ENCODE peak calls at places on chromosomes 6 and 20, in seven cellular contexts. One of them, this sample, is unnamed.

GRCh38 chr20:24746351-24746685 is 202.8 kb upstream of the CST7 start:
- DNase-seq in HFFc6: no peak
- DNase-seq in activated naive CD4-positive, alpha-beta T cell treated with anti-CD3 and anti-CD28 coated beads, Interleukin-2, amount 50 U/mL, for 16 hours: no peak
- DNase-seq in memory B cell: no peak
- DNase-seq in ACHN: no peak
- DNase-seq in anterior cingulate cortex: no peak
- DNase-seq in T-helper 9 cell: no peak
- DNase-seq in this sample: no peak

GRCh38 chr6:108565893-108566292 is 5.2 kb downstream of the FOXO3 start:
- DNase-seq in HFFc6: peak
- DNase-seq in activated naive CD4-positive, alpha-beta T cell treated with anti-CD3 and anti-CD28 coated beads, Interleukin-2, amount 50 U/mL, for 16 hours: no peak
- DNase-seq in memory B cell: peak
- DNase-seq in ACHN: no peak
- DNase-seq in anterior cingulate cortex: no peak
- DNase-seq in T-helper 9 cell: no peak
- DNase-seq in this sample: no peak

GRCh38 chr6:147808631-147809030 is 300.1 kb downstream of the SAMD5 start:
- DNase-seq in HFFc6: no peak
- DNase-seq in activated naive CD4-positive, alpha-beta T cell treated with anti-CD3 and anti-CD28 coated beads, Interleukin-2, amount 50 U/mL, for 16 hours: no peak
- DNase-seq in memory B cell: no peak
- DNase-seq in ACHN: no peak
- DNase-seq in anterior cingulate cortex: no peak
- DNase-seq in T-helper 9 cell: no peak
- DNase-seq in this sample: no peak

GRCh38 chr6:8192067-8192466 is 89.7 kb upstream of the EEF1E1 start:
- DNase-seq in HFFc6: no peak
- DNase-seq in activated naive CD4-positive, alpha-beta T cell treated with anti-CD3 and anti-CD28 coated beads, Interleukin-2, amount 50 U/mL, for 16 hours: no peak
- DNase-seq in memory B cell: no peak
- DNase-seq in ACHN: no peak
- DNase-seq in anterior cingulate cortex: no peak
- DNase-seq in T-helper 9 cell: no peak
- DNase-seq in this sample: no peak

GRCh38 chr6:72953901-72954494 is 271.3 kb downstream of the KHDC1L start:
- DNase-seq in HFFc6: no peak
- DNase-seq in activated naive CD4-positive, alpha-beta T cell treated with anti-CD3 and anti-CD28 coated beads, Interleukin-2, amount 50 U/mL, for 16 hours: no peak
- DNase-seq in memory B cell: no peak
- DNase-seq in ACHN: peak
- DNase-seq in anterior cingulate cortex: no peak
- DNase-seq in T-helper 9 cell: no peak
- DNase-seq in this sample: no peak

GRCh38 chr6:170025341-170026271 is 265.3 kb downstream of the DLL1 start:
- DNase-seq in HFFc6: no peak
- DNase-seq in activated naive CD4-positive, alpha-beta T cell treated with anti-CD3 and anti-CD28 coated beads, Interleukin-2, amount 50 U/mL, for 16 hours: peak
- DNase-seq in memory B cell: no peak
- DNase-seq in ACHN: no peak
- DNase-seq in anterior cingulate cortex: no peak
- DNase-seq in T-helper 9 cell: no peak
- DNase-seq in this sample: no peak

GRCh38 chr6:28159029-28159607 is 17.4 kb downstream of the ZKSCAN8 start:
- DNase-seq in HFFc6: no peak
- DNase-seq in activated naive CD4-positive, alpha-beta T cell treated with anti-CD3 and anti-CD28 coated beads, Interleukin-2, amount 50 U/mL, for 16 hours: no peak
- DNase-seq in memory B cell: no peak
- DNase-seq in ACHN: no peak
- DNase-seq in anterior cingulate cortex: no peak
- DNase-seq in T-helper 9 cell: no peak
- DNase-seq in this sample: no peak

GRCh38 chr6:124480021-124480430 is 482.2 kb upstream of the RNF217 start:
- DNase-seq in HFFc6: no peak
- DNase-seq in activated naive CD4-positive, alpha-beta T cell treated with anti-CD3 and anti-CD28 coated beads, Interleukin-2, amount 50 U/mL, for 16 hours: no peak
- DNase-seq in memory B cell: no peak
- DNase-seq in ACHN: no peak
- DNase-seq in anterior cingulate cortex: no peak
- DNase-seq in T-helper 9 cell: no peak
- DNase-seq in this sample: no peak

GRCh38 chr6:106739387-106739786 is 110.0 kb downstream of the QRSL1 start:
- DNase-seq in HFFc6: no peak
- DNase-seq in activated naive CD4-positive, alpha-beta T cell treated with anti-CD3 and anti-CD28 coated beads, Interleukin-2, amount 50 U/mL, for 16 hours: no peak
- DNase-seq in memory B cell: no peak
- DNase-seq in ACHN: peak
- DNase-seq in anterior cingulate cortex: peak
- DNase-seq in T-helper 9 cell: no peak
- DNase-seq in this sample: no peak

GRCh38 chr20:38109025-38109541 is 56.0 kb downstream of the TGM2 start:
- DNase-seq in HFFc6: no peak
- DNase-seq in activated naive CD4-positive, alpha-beta T cell treated with anti-CD3 and anti-CD28 coated beads, Interleukin-2, amount 50 U/mL, for 16 hours: no peak
- DNase-seq in memory B cell: no peak
- DNase-seq in ACHN: no peak
- DNase-seq in anterior cingulate cortex: no peak
- DNase-seq in T-helper 9 cell: no peak
- DNase-seq in this sample: no peak

GRCh38 chr6:31057426-31058003 is 47.2 kb downstream of the MUC22 start:
- DNase-seq in HFFc6: peak
- DNase-seq in activated naive CD4-positive, alpha-beta T cell treated with anti-CD3 and anti-CD28 coated beads, Interleukin-2, amount 50 U/mL, for 16 hours: no peak
- DNase-seq in memory B cell: no peak
- DNase-seq in ACHN: no peak
- DNase-seq in anterior cingulate cortex: no peak
- DNase-seq in T-helper 9 cell: no peak
- DNase-seq in this sample: no peak

GRCh38 chr6:136587527-136587926 is 37.3 kb upstream of the MAP7 start:
- DNase-seq in HFFc6: no peak
- DNase-seq in activated naive CD4-positive, alpha-beta T cell treated with anti-CD3 and anti-CD28 coated beads, Interleukin-2, amount 50 U/mL, for 16 hours: no peak
- DNase-seq in memory B cell: no peak
- DNase-seq in ACHN: no peak
- DNase-seq in anterior cingulate cortex: no peak
- DNase-seq in T-helper 9 cell: no peak
- DNase-seq in this sample: no peak

GRCh38 chr20:7151666-7152065 is 384.2 kb downstream of the BMP2 start:
- DNase-seq in HFFc6: no peak
- DNase-seq in activated naive CD4-positive, alpha-beta T cell treated with anti-CD3 and anti-CD28 coated beads, Interleukin-2, amount 50 U/mL, for 16 hours: no peak
- DNase-seq in memory B cell: no peak
- DNase-seq in ACHN: no peak
- DNase-seq in anterior cingulate cortex: no peak
- DNase-seq in T-helper 9 cell: no peak
- DNase-seq in this sample: no peak

GRCh38 chr20:37526238-37526838 is 1.3 kb downstream of the BLCAP start:
- DNase-seq in HFFc6: peak
- DNase-seq in activated naive CD4-positive, alpha-beta T cell treated with anti-CD3 and anti-CD28 coated beads, Interleukin-2, amount 50 U/mL, for 16 hours: no peak
- DNase-seq in memory B cell: peak
- DNase-seq in ACHN: peak
- DNase-seq in anterior cingulate cortex: no peak
- DNase-seq in T-helper 9 cell: no peak
- DNase-seq in this sample: peak

GRCh38 chr6:152984387-152984872 is 1.6 kb upstream of the FBXO5 start:
- DNase-seq in HFFc6: no peak
- DNase-seq in activated naive CD4-positive, alpha-beta T cell treated with anti-CD3 and anti-CD28 coated beads, Interleukin-2, amount 50 U/mL, for 16 hours: no peak
- DNase-seq in memory B cell: no peak
- DNase-seq in ACHN: no peak
- DNase-seq in anterior cingulate cortex: no peak
- DNase-seq in T-helper 9 cell: no peak
- DNase-seq in this sample: no peak

This sample was measured in nephron progenitor cell.